ENCODE peak calls at places on chromosomes 13 and 19, in seven cellular contexts. D is pancreas, W is IMR-90, N is fibroblast of lung, T is esophagus squamous epithelium, M is cardiac muscle cell, L is kidney. U is an unnamed sample.

GRCh38 chr19:21383980-21384582 is 12.9 kb upstream of the ZNF493 start:
- DNase-seq in M (no peak), D (no peak), N (no peak), T (no peak), W (no peak), L (no peak), U (no peak)

GRCh38 chr19:29942404-29943261 is 594 bp downstream of the URI1 start:
- DNase-seq in W (no peak), M (peak), L (peak), D (peak), T (no peak), N (peak), U (peak)

GRCh38 chr19:2288743-2289713 is 7.1 kb upstream of the PEAK3 start:
- DNase-seq in M (no peak), W (no peak), T (no peak), L (no peak), D (no peak), N (no peak), U (no peak)

GRCh38 chr13:38135590-38135989 is 214.1 kb upstream of the UFM1 start:
- DNase-seq in T (no peak), L (no peak), N (peak), W (no peak), D (no peak), M (peak), U (no peak)

GRCh38 chr19:1658446-1659433 is 6.3 kb upstream of the TCF3 start:
- DNase-seq in T (no peak), W (no peak), D (no peak), N (no peak), M (no peak), L (peak), U (no peak)

GRCh38 chr19:18645035-18645511 is 8.2 kb downstream of the KLHL26 start:
- DNase-seq in L (peak), N (peak), W (no peak), D (no peak), T (no peak), M (no peak), U (no peak)

GRCh38 chr19:58261968-58262921 is 16.5 kb upstream of the ZNF8 start:
- DNase-seq in T (no peak), W (no peak), L (no peak), D (no peak), N (peak), M (no peak), U (peak)

GRCh38 chr13:19597523-19597922 is 35.9 kb upstream of the MPHOSPH8 start:
- DNase-seq in M (no peak), N (peak), T (no peak), D (no peak), W (peak), L (no peak), U (peak)

GRCh38 chr19:37056776-37057175 is 21.5 kb upstream of the ZNF420 start:
- DNase-seq in W (no peak), L (no peak), T (no peak), D (no peak), M (no peak), N (no peak), U (no peak)

GRCh38 chr19:44806271-44806670 is 2.6 kb upstream of the BCAM start:
- DNase-seq in W (no peak), L (no peak), N (no peak), T (no peak), D (no peak), M (no peak), U (peak)

GRCh38 chr13:113129921-113130750 is 7.5 kb downstream of the F10 start:
- DNase-seq in W (no peak), L (peak), D (no peak), M (no peak), N (peak), T (no peak), U (no peak)

GRCh38 chr13:109843695-109844094 is 57.3 kb upstream of the IRS2 start:
- DNase-seq in M (no peak), L (no peak), D (no peak), N (no peak), W (no peak), T (no peak), U (no peak)

GRCh38 chr13:39111145-39111544 is 72.9 kb downstream of the NHLRC3 start:
- DNase-seq in N (no peak), L (no peak), D (no peak), M (peak), W (no peak), T (no peak), U (no peak)

GRCh38 chr13:42318570-42318969 is 46.6 kb downstream of the AKAP11 start:
- DNase-seq in L (no peak), M (no peak), N (no peak), W (no peak), T (no peak), D (no peak), U (peak)
- H3K27ac ChIP-seq in L (no peak), M (no peak), N (no peak), W (no peak), T (no peak), D (no peak), U (no peak)

DNA sequence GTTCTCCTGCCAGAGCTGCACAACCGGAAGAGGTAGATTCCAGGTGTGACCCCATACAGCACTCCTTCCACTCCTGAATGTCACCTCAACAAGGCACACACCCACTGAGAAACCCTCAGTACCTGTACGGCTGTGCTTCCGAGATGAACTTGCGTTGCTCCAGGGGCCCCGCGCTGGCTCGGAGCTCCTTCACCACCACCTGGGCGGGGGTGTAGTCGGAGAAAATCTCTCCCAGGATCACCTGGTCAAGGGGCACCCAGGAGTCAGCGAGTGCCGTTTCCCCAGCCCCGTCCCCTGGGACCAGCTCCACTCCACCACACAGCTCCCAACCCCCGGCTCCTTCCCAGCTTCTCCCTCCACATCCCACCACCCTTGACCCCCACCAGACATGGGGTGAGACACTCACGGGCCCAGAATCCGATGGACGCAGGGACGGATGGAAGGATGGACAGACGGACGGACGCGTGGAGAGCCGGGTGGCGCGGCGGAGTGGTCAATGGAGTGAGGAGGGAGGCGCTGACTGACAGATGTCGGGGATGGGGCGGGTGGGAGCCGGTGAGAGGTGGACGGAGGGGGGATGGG is 2.8 kb downstream of the LMTK3 start:
- DNase-seq in D (no peak), L (no peak), W (no peak), M (no peak), T (no peak), N (no peak), U (no peak)
- H3K27ac ChIP-seq in D (no peak), L (no peak), W (no peak), M (no peak), T (no peak), N (no peak), U (no peak)

GRCh38 chr19:10543420-10544241 is at the start of gene ATG4D:
- DNase-seq in M (peak), D (peak), N (peak), L (peak), T (no peak), W (peak), U (peak)

GRCh38 chr19:10543059-10543419 is 665 bp upstream of the ATG4D start:
- DNase-seq in N (no peak), L (no peak), M (no peak), D (no peak), T (no peak), W (no peak), U (no peak)

GRCh38 chr19:10546817-10547216 is 3.1 kb downstream of the ATG4D start:
- DNase-seq in W (no peak), T (no peak), D (no peak), M (no peak), L (no peak), N (no peak), U (no peak)

GRCh38 chr19:10544753-10545251 is 1.1 kb downstream of the ATG4D start:
- DNase-seq in W (no peak), D (peak), L (no peak), T (no peak), N (no peak), M (no peak), U (no peak)

GRCh38 chr19:10544242-10544752 is 593 bp downstream of the ATG4D start:
- DNase-seq in N (no peak), T (no peak), M (no peak), D (peak), L (peak), W (no peak), U (no peak)
- H3K27ac ChIP-seq in N (peak), T (peak), M (peak), D (peak), L (peak), W (peak), U (peak)

DNA sequence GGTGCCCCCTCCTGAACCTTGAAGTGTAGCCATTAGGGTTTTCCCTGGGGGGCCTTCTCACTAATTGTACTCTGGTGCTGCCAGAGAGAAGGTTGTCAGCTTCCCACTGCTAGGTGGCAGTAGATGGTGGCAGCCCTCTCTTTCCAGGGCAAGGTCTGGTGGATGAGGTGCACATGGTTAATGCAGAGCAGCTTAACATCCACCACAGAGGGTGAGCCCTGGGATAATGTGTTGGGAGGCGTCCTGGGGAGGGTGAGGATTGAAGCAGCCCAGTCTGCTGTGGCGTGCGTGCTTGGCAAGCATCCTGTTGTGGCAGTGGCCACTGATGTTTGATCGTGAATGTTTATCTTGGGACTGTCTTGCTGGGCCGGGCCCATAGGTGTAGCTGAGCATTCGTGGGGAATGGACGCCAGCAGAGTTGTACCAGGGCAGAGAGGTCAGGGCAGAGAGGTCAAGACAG is 5.8 kb downstream of the EGLN2 start:
- DNase-seq in L (peak), M (no peak), D (no peak), W (no peak), N (no peak), T (no peak), U (no peak)
- H3K27ac ChIP-seq in L (no peak), M (peak), D (peak), W (no peak), N (no peak), T (peak), U (no peak)

GRCh38 chr19:16330368-16330801 is 5.8 kb downstream of the KLF2 start:
- DNase-seq in W (peak), T (peak), N (peak), L (peak), D (peak), M (no peak), U (peak)
- H3K27ac ChIP-seq in W (no peak), T (peak), N (peak), L (no peak), D (no peak), M (no peak), U (no peak)

GRCh38 chr13:23617551-23618014 is 47.4 kb downstream of the TNFRSF19 start:
- DNase-seq in T (no peak), M (no peak), N (peak), W (peak), L (no peak), D (no peak), U (peak)
- H3K27ac ChIP-seq in T (peak), M (peak), N (peak), W (peak), L (no peak), D (no peak), U (no peak)

GRCh38 chr13:27374650-27375049 is 49.8 kb upstream of the GTF3A start:
- DNase-seq in D (peak), M (peak), N (peak), T (no peak), W (peak), L (no peak), U (peak)
- H3K27ac ChIP-seq in D (peak), M (no peak), N (no peak), T (no peak), W (no peak), L (no peak), U (no peak)